ENCODE peak calls at places on chromosomes 4 and X, in nine cellular contexts. One of them, this sample, is unnamed.

GRCh38 chr4:176123710-176124407 is 58.2 kb downstream of the WDR17 start:
- DNase-seq in epithelial cell of proximal tubule: no peak
- DNase-seq in neural crest cell: no peak
- DNase-seq in kidney epithelial cell: no peak
- DNase-seq in H9: peak
- DNase-seq in tibial artery: peak
- DNase-seq in body of pancreas: peak
- DNase-seq in cardiac muscle cell: peak
- DNase-seq in foreskin fibroblast: no peak
- DNase-seq in this sample: peak

GRCh38 chrX:130167040-130167439 is 1.4 kb upstream of the AIFM1 start:
- DNase-seq in epithelial cell of proximal tubule: no peak
- DNase-seq in neural crest cell: no peak
- DNase-seq in kidney epithelial cell: no peak
- DNase-seq in H9: no peak
- DNase-seq in tibial artery: no peak
- DNase-seq in body of pancreas: no peak
- DNase-seq in cardiac muscle cell: no peak
- DNase-seq in foreskin fibroblast: no peak
- DNase-seq in this sample: no peak

GRCh38 chrX:134727363-134727762 is 69.1 kb upstream of the PLAC1 start:
- DNase-seq in epithelial cell of proximal tubule: no peak
- DNase-seq in neural crest cell: no peak
- DNase-seq in kidney epithelial cell: no peak
- DNase-seq in H9: no peak
- DNase-seq in tibial artery: no peak
- DNase-seq in body of pancreas: no peak
- DNase-seq in cardiac muscle cell: peak
- DNase-seq in foreskin fibroblast: no peak
- DNase-seq in this sample: no peak

GRCh38 chrX:1452497-1453389 is at the start of gene ASMTL:
- DNase-seq in epithelial cell of proximal tubule: peak
- DNase-seq in neural crest cell: peak
- DNase-seq in kidney epithelial cell: peak
- DNase-seq in H9: peak
- DNase-seq in tibial artery: peak
- DNase-seq in body of pancreas: peak
- DNase-seq in cardiac muscle cell: peak
- DNase-seq in foreskin fibroblast: peak
- DNase-seq in this sample: peak

GRCh38 chrX:128504496-128504895 is 452.3 kb upstream of the ACTRT1 start:
- DNase-seq in epithelial cell of proximal tubule: no peak
- DNase-seq in neural crest cell: no peak
- DNase-seq in kidney epithelial cell: no peak
- DNase-seq in H9: no peak
- DNase-seq in tibial artery: no peak
- DNase-seq in body of pancreas: no peak
- DNase-seq in cardiac muscle cell: no peak
- DNase-seq in foreskin fibroblast: no peak
- DNase-seq in this sample: no peak

GRCh38 chrX:115622534-115622933 is 61.6 kb downstream of the PLS3 start:
- DNase-seq in epithelial cell of proximal tubule: no peak
- DNase-seq in neural crest cell: no peak
- DNase-seq in kidney epithelial cell: no peak
- DNase-seq in H9: no peak
- DNase-seq in tibial artery: no peak
- DNase-seq in body of pancreas: no peak
- DNase-seq in cardiac muscle cell: no peak
- DNase-seq in foreskin fibroblast: no peak
- DNase-seq in this sample: no peak

GRCh38 chr4:98746936-98747658 is 88.7 kb upstream of the TSPAN5 start:
- DNase-seq in epithelial cell of proximal tubule: no peak
- DNase-seq in neural crest cell: no peak
- DNase-seq in kidney epithelial cell: no peak
- DNase-seq in H9: no peak
- DNase-seq in tibial artery: no peak
- DNase-seq in body of pancreas: no peak
- DNase-seq in cardiac muscle cell: no peak
- DNase-seq in foreskin fibroblast: no peak
- DNase-seq in this sample: no peak

GRCh38 chr4:81214518-81215218 is 354 bp downstream of the PRKG2 start:
- DNase-seq in epithelial cell of proximal tubule: no peak
- DNase-seq in neural crest cell: peak
- DNase-seq in kidney epithelial cell: no peak
- DNase-seq in H9: peak
- DNase-seq in tibial artery: no peak
- DNase-seq in body of pancreas: no peak
- DNase-seq in cardiac muscle cell: peak
- DNase-seq in foreskin fibroblast: no peak
- DNase-seq in this sample: peak

GRCh38 chr4:183256756-183257385 is 63.2 kb downstream of the CLDN22 start:
- DNase-seq in epithelial cell of proximal tubule: no peak
- DNase-seq in neural crest cell: peak
- DNase-seq in kidney epithelial cell: no peak
- DNase-seq in H9: peak
- DNase-seq in tibial artery: peak
- DNase-seq in body of pancreas: peak
- DNase-seq in cardiac muscle cell: peak
- DNase-seq in foreskin fibroblast: peak
- DNase-seq in this sample: peak

GRCh38 chr4:8911311-8912088 is 39.9 kb upstream of the HMX1 start:
- DNase-seq in epithelial cell of proximal tubule: no peak
- DNase-seq in neural crest cell: no peak
- DNase-seq in kidney epithelial cell: no peak
- DNase-seq in H9: peak
- DNase-seq in tibial artery: peak
- DNase-seq in body of pancreas: peak
- DNase-seq in cardiac muscle cell: no peak
- DNase-seq in foreskin fibroblast: peak
- DNase-seq in this sample: no peak

GRCh38 chr4:38077791-38078489 is 117.7 kb downstream of the PTTG2 start:
- DNase-seq in epithelial cell of proximal tubule: no peak
- DNase-seq in neural crest cell: no peak
- DNase-seq in kidney epithelial cell: no peak
- DNase-seq in H9: no peak
- DNase-seq in tibial artery: no peak
- DNase-seq in body of pancreas: no peak
- DNase-seq in cardiac muscle cell: no peak
- DNase-seq in foreskin fibroblast: no peak
- DNase-seq in this sample: no peak

GRCh38 chr4:536351-536972 is 37.5 kb downstream of the PIGG start:
- DNase-seq in epithelial cell of proximal tubule: no peak
- DNase-seq in neural crest cell: no peak
- DNase-seq in kidney epithelial cell: no peak
- DNase-seq in H9: no peak
- DNase-seq in tibial artery: no peak
- DNase-seq in body of pancreas: no peak
- DNase-seq in cardiac muscle cell: no peak
- DNase-seq in foreskin fibroblast: no peak
- DNase-seq in this sample: no peak

GRCh38 chrX:20594985-20595384 is 328.3 kb upstream of the RPS6KA3 start:
- DNase-seq in epithelial cell of proximal tubule: no peak
- DNase-seq in neural crest cell: no peak
- DNase-seq in kidney epithelial cell: no peak
- DNase-seq in H9: no peak
- DNase-seq in tibial artery: no peak
- DNase-seq in body of pancreas: no peak
- DNase-seq in cardiac muscle cell: peak
- DNase-seq in foreskin fibroblast: peak
- DNase-seq in this sample: peak

GRCh38 chr4:82382756-82383155 is 9.0 kb upstream of the HNRNPD start:
- DNase-seq in epithelial cell of proximal tubule: no peak
- DNase-seq in neural crest cell: no peak
- DNase-seq in kidney epithelial cell: no peak
- DNase-seq in H9: no peak
- DNase-seq in tibial artery: no peak
- DNase-seq in body of pancreas: no peak
- DNase-seq in cardiac muscle cell: no peak
- DNase-seq in foreskin fibroblast: no peak
- DNase-seq in this sample: no peak

GRCh38 chr4:62288803-62289541 is 1088.8 kb downstream of the ADGRL3 start:
- DNase-seq in epithelial cell of proximal tubule: no peak
- DNase-seq in neural crest cell: no peak
- DNase-seq in kidney epithelial cell: no peak
- DNase-seq in H9: no peak
- DNase-seq in tibial artery: no peak
- DNase-seq in body of pancreas: no peak
- DNase-seq in cardiac muscle cell: peak
- DNase-seq in foreskin fibroblast: no peak
- DNase-seq in this sample: no peak

GRCh38 chrX:35890699-35891098 is 28.8 kb upstream of the CFAP47 start:
- DNase-seq in epithelial cell of proximal tubule: no peak
- DNase-seq in neural crest cell: no peak
- DNase-seq in kidney epithelial cell: peak
- DNase-seq in H9: peak
- DNase-seq in tibial artery: peak
- DNase-seq in body of pancreas: peak
- DNase-seq in cardiac muscle cell: peak
- DNase-seq in foreskin fibroblast: no peak
- DNase-seq in this sample: peak

GRCh38 chr4:7630559-7631287 is 196.0 kb upstream of the PSAPL1 start:
- DNase-seq in epithelial cell of proximal tubule: peak
- DNase-seq in neural crest cell: no peak
- DNase-seq in kidney epithelial cell: peak
- DNase-seq in H9: no peak
- DNase-seq in tibial artery: peak
- DNase-seq in body of pancreas: no peak
- DNase-seq in cardiac muscle cell: peak
- DNase-seq in foreskin fibroblast: peak
- DNase-seq in this sample: no peak

GRCh38 chrX:47619486-47620302 is at the start of gene SYN1:
- DNase-seq in epithelial cell of proximal tubule: no peak
- DNase-seq in neural crest cell: peak
- DNase-seq in kidney epithelial cell: peak
- DNase-seq in H9: peak
- DNase-seq in tibial artery: peak
- DNase-seq in body of pancreas: peak
- DNase-seq in cardiac muscle cell: peak
- DNase-seq in foreskin fibroblast: peak
- DNase-seq in this sample: peak
- TF ChIP-seq CTCF in epithelial cell of proximal tubule: no peak
- TF ChIP-seq CTCF in neural crest cell: no peak
- TF ChIP-seq CTCF in kidney epithelial cell: no peak
- TF ChIP-seq CTCF in H9: peak
- TF ChIP-seq CTCF in tibial artery: no peak
- TF ChIP-seq CTCF in body of pancreas: no peak
- TF ChIP-seq CTCF in cardiac muscle cell: no peak
- TF ChIP-seq CTCF in foreskin fibroblast: no peak
- TF ChIP-seq CTCF in this sample: no peak

GRCh38 chr4:103998752-103999151 is 279.0 kb upstream of the TACR3 start:
- DNase-seq in epithelial cell of proximal tubule: no peak
- DNase-seq in neural crest cell: no peak
- DNase-seq in kidney epithelial cell: no peak
- DNase-seq in H9: no peak
- DNase-seq in tibial artery: no peak
- DNase-seq in body of pancreas: no peak
- DNase-seq in cardiac muscle cell: no peak
- DNase-seq in foreskin fibroblast: no peak
- DNase-seq in this sample: no peak

GRCh38 chr4:103994059-103994458 is 274.3 kb upstream of the TACR3 start:
- DNase-seq in epithelial cell of proximal tubule: no peak
- DNase-seq in neural crest cell: no peak
- DNase-seq in kidney epithelial cell: no peak
- DNase-seq in H9: no peak
- DNase-seq in tibial artery: no peak
- DNase-seq in body of pancreas: no peak
- DNase-seq in cardiac muscle cell: peak
- DNase-seq in foreskin fibroblast: no peak
- DNase-seq in this sample: no peak

GRCh38 chr4:103996637-103997036 is 276.9 kb upstream of the TACR3 start:
- DNase-seq in epithelial cell of proximal tubule: peak
- DNase-seq in neural crest cell: peak
- DNase-seq in kidney epithelial cell: peak
- DNase-seq in H9: peak
- DNase-seq in tibial artery: no peak
- DNase-seq in body of pancreas: peak
- DNase-seq in cardiac muscle cell: peak
- DNase-seq in foreskin fibroblast: no peak
- DNase-seq in this sample: peak

GRCh38 chr4:103996059-103996458 is 276.3 kb upstream of the TACR3 start:
- DNase-seq in epithelial cell of proximal tubule: no peak
- DNase-seq in neural crest cell: no peak
- DNase-seq in kidney epithelial cell: no peak
- DNase-seq in H9: no peak
- DNase-seq in tibial artery: no peak
- DNase-seq in body of pancreas: no peak
- DNase-seq in cardiac muscle cell: peak
- DNase-seq in foreskin fibroblast: no peak
- DNase-seq in this sample: no peak
- TF ChIP-seq CTCF in epithelial cell of proximal tubule: peak
- TF ChIP-seq CTCF in neural crest cell: peak
- TF ChIP-seq CTCF in kidney epithelial cell: peak
- TF ChIP-seq CTCF in H9: no peak
- TF ChIP-seq CTCF in tibial artery: no peak
- TF ChIP-seq CTCF in body of pancreas: peak
- TF ChIP-seq CTCF in cardiac muscle cell: no peak
- TF ChIP-seq CTCF in foreskin fibroblast: no peak
- TF ChIP-seq CTCF in this sample: no peak

GRCh38 chr4:39658756-39659155 is 20.1 kb upstream of the SMIM14 start:
- DNase-seq in epithelial cell of proximal tubule: no peak
- DNase-seq in neural crest cell: no peak
- DNase-seq in kidney epithelial cell: no peak
- DNase-seq in H9: no peak
- DNase-seq in tibial artery: no peak
- DNase-seq in body of pancreas: no peak
- DNase-seq in cardiac muscle cell: no peak
- DNase-seq in foreskin fibroblast: no peak
- DNase-seq in this sample: no peak
- TF ChIP-seq CTCF in epithelial cell of proximal tubule: peak
- TF ChIP-seq CTCF in neural crest cell: no peak
- TF ChIP-seq CTCF in kidney epithelial cell: peak
- TF ChIP-seq CTCF in H9: peak
- TF ChIP-seq CTCF in tibial artery: peak
- TF ChIP-seq CTCF in body of pancreas: peak
- TF ChIP-seq CTCF in cardiac muscle cell: peak
- TF ChIP-seq CTCF in foreskin fibroblast: peak
- TF ChIP-seq CTCF in this sample: no peak

DNA sequence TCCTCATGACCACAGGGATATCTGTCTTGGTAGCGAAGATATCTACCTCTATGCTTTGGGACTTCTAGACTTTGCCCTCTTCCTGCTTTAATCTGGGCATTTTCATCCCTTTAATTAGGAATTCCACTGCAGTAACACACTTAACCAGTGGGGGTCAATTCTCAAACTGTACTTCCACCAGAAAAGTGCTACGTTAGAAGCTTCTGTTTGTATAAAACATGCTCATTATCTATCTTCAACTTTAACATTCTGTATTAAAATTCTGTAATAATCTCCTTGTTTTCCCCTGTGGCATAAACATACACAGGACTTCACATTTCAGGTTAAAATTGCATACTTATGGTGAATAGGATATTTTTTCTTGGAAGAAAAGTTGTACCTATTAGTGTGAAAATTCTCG is 105.6 kb downstream of the AMMECR1 start:
- DNase-seq in epithelial cell of proximal tubule: no peak
- DNase-seq in neural crest cell: no peak
- DNase-seq in kidney epithelial cell: no peak
- DNase-seq in H9: no peak
- DNase-seq in tibial artery: no peak
- DNase-seq in body of pancreas: no peak
- DNase-seq in cardiac muscle cell: no peak
- DNase-seq in foreskin fibroblast: no peak
- DNase-seq in this sample: no peak
- TF ChIP-seq CTCF in epithelial cell of proximal tubule: peak
- TF ChIP-seq CTCF in neural crest cell: peak
- TF ChIP-seq CTCF in kidney epithelial cell: peak
- TF ChIP-seq CTCF in H9: peak
- TF ChIP-seq CTCF in tibial artery: no peak
- TF ChIP-seq CTCF in body of pancreas: no peak
- TF ChIP-seq CTCF in cardiac muscle cell: peak
- TF ChIP-seq CTCF in foreskin fibroblast: no peak
- TF ChIP-seq CTCF in this sample: no peak

GRCh38 chr4:164212714-164213113 is 541.2 kb upstream of the SMIM31 start:
- DNase-seq in epithelial cell of proximal tubule: no peak
- DNase-seq in neural crest cell: no peak
- DNase-seq in kidney epithelial cell: no peak
- DNase-seq in H9: no peak
- DNase-seq in tibial artery: no peak
- DNase-seq in body of pancreas: no peak
- DNase-seq in cardiac muscle cell: no peak
- DNase-seq in foreskin fibroblast: no peak
- DNase-seq in this sample: no peak
- TF ChIP-seq CTCF in epithelial cell of proximal tubule: no peak
- TF ChIP-seq CTCF in neural crest cell: no peak
- TF ChIP-seq CTCF in kidney epithelial cell: no peak
- TF ChIP-seq CTCF in H9: no peak
- TF ChIP-seq CTCF in tibial artery: no peak
- TF ChIP-seq CTCF in body of pancreas: no peak
- TF ChIP-seq CTCF in cardiac muscle cell: no peak
- TF ChIP-seq CTCF in foreskin fibroblast: no peak
- TF ChIP-seq CTCF in this sample: no peak

This sample was measured in Calu3.